ENCODE peak calls at places on chromosomes 7 and 10, in nine cellular contexts. I, Q, C, N, W, J, T, A and X are unnamed samples. For H3K4me1, the result is how much of the 10 kb centered on the place peaks cover.

GRCh38 chr7:66138994-66139752 is 24.5 kb downstream of the CRCP start:
- DNase-seq in I (no peak), Q (no peak), C (no peak), N (no peak), W (no peak), J (no peak), T (no peak), A (no peak), X (no peak)

GRCh38 chr10:131556897-131557500 is 245.5 kb upstream of the TCERG1L start:
- DNase-seq in I (no peak), Q (no peak), C (no peak), N (no peak), W (no peak), J (no peak), T (no peak), A (no peak), X (no peak)

GRCh38 chr7:41143074-41143473 is 559.8 kb downstream of the INHBA start:
- DNase-seq in I (no peak), Q (no peak), C (no peak), N (no peak), W (no peak), J (no peak), T (no peak), A (no peak), X (no peak)

GRCh38 chr7:75688200-75689136 is 50.3 kb downstream of the HIP1 start:
- DNase-seq in I (no peak), Q (peak), C (peak), N (no peak), W (no peak), J (peak), T (peak), A (no peak), X (no peak)

GRCh38 chr7:110964770-110965169 is 126.2 kb upstream of the LRRN3 start:
- DNase-seq in I (no peak), Q (no peak), C (no peak), N (no peak), W (no peak), J (no peak), T (no peak), A (no peak), X (no peak)

GRCh38 chr10:73967022-73967429 is 30.9 kb upstream of the VCL start:
- DNase-seq in I (no peak), Q (no peak), C (no peak), N (no peak), W (no peak), J (no peak), T (no peak), A (no peak), X (peak)

GRCh38 chr10:101022967-101023705 is 7.8 kb downstream of the PDZD7 start:
- DNase-seq in I (no peak), Q (no peak), C (no peak), N (no peak), W (no peak), J (no peak), T (no peak), A (no peak), X (no peak)

GRCh38 chr7:16918288-16918895 is 36.6 kb upstream of the AGR3 start:
- DNase-seq in I (peak), Q (peak), C (no peak), N (peak), W (peak), J (peak), T (no peak), A (peak), X (peak)

GRCh38 chr10:52637592-52637991 is 135.0 kb downstream of the MBL2 start:
- DNase-seq in I (no peak), Q (no peak), C (no peak), N (no peak), W (no peak), J (no peak), T (no peak), A (no peak), X (peak)

GRCh38 chr10:58044072-58044471 is 223.6 kb downstream of the IPMK start:
- DNase-seq in I (no peak), Q (no peak), C (no peak), N (no peak), W (no peak), J (no peak), T (no peak), A (no peak), X (peak)

GRCh38 chr7:35758421-35758820 is 42.4 kb upstream of the SEPTIN7 start:
- DNase-seq in I (no peak), Q (peak), C (no peak), N (no peak), W (peak), J (no peak), T (no peak), A (no peak), X (no peak)

GRCh38 chr10:3681642-3682554 is 103.1 kb downstream of the KLF6 start:
- DNase-seq in I (no peak), Q (no peak), C (no peak), N (no peak), W (no peak), J (peak), T (no peak), A (no peak), X (no peak)

GRCh38 chr10:120732643-120733313 is 118.4 kb upstream of the WDR11 start:
- DNase-seq in I (no peak), Q (no peak), C (no peak), N (no peak), W (no peak), J (no peak), T (no peak), A (no peak), X (peak)

GRCh38 chr7:45591101-45591906 is 17.1 kb downstream of the ADCY1 start:
- DNase-seq in I (no peak), Q (no peak), C (no peak), N (no peak), W (no peak), J (no peak), T (no peak), A (peak), X (no peak)

GRCh38 chr7:54581511-54581910 is 39.3 kb downstream of the VSTM2A start:
- DNase-seq in I (no peak), Q (no peak), C (no peak), N (no peak), W (no peak), J (no peak), T (no peak), A (no peak), X (peak)

GRCh38 chr10:98326621-98327027 is 58.6 kb upstream of the LOXL4 start:
- DNase-seq in I (no peak), Q (no peak), C (no peak), N (no peak), W (no peak), J (peak), T (no peak), A (no peak), X (no peak)

GRCh38 chr7:3915337-3915865 is 614.3 kb downstream of the SDK1 start:
- DNase-seq in I (no peak), Q (no peak), C (no peak), N (no peak), W (no peak), J (no peak), T (no peak), A (no peak), X (no peak)
- H3K4me1 ChIP-seq in I (under half), Q (under half), C (under half), N (under half), W (under half), J (under half), T (under half), A (under half), X (under half)

GRCh38 chr10:22605168-22605567 is 109.2 kb downstream of the PIP4K2A start:
- DNase-seq in I (no peak), Q (peak), C (no peak), N (no peak), W (no peak), J (no peak), T (no peak), A (no peak), X (peak)
- H3K27ac ChIP-seq in I (no peak), Q (peak), C (no peak), N (peak), W (peak), J (no peak), T (no peak), A (peak), X (no peak)

GRCh38 chr10:18735711-18736110 is 76.5 kb downstream of the ARL5B start:
- DNase-seq in I (no peak), Q (no peak), C (peak), N (no peak), W (no peak), J (no peak), T (no peak), A (no peak), X (no peak)

GRCh38 chr10:18737236-18737635 is 78.0 kb downstream of the ARL5B start:
- DNase-seq in I (no peak), Q (no peak), C (no peak), N (no peak), W (no peak), J (no peak), T (no peak), A (no peak), X (no peak)

GRCh38 chr10:18738835-18739234 is 79.6 kb downstream of the ARL5B start:
- DNase-seq in I (no peak), Q (no peak), C (no peak), N (no peak), W (no peak), J (no peak), T (no peak), A (no peak), X (no peak)

DNA sequence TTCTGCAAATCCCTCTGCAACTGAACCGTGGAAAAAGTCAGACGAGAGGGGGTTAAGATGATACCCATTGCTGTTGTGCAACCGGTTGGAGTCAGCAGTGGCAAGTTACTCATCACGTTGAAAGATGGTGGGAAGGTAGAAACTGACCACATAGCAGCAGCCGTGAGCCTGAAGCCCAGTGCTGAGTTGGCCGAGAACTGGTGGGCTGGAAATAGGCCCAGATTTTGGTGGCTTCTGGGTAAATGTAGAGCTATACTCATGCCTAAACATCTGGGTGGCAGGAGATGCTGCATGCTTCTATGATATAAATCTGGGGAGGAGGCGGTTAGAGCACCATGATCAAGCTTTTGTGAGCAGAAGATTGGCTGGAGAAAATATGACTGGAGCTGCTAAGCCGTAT is 78.6 kb downstream of the ARL5B start:
- DNase-seq in I (no peak), Q (no peak), C (no peak), N (no peak), W (no peak), J (no peak), T (no peak), A (no peak), X (no peak)
- TF ChIP-seq CTCF in I (no peak), Q (no peak), C (no peak), N (no peak), W (no peak), J (no peak), T (no peak), A (no peak), X (no peak)

GRCh38 chr10:49257626-49258350 is 41.2 kb upstream of the C10orf71 start:
- DNase-seq in I (no peak), Q (no peak), C (no peak), N (no peak), W (no peak), J (no peak), T (no peak), A (no peak), X (no peak)
- H3K4me1 ChIP-seq in I (under half), Q (under half), C (under half), N (under half), W (under half), J (under half), T (under half), A (under half), X (under half)